ENCODE peak calls at places on chromosomes 3 and 15, in six cellular contexts. One of them, this sample, is unnamed. For H3K4me1, the result is how much of the 10 kb centered on the place peaks cover.

GRCh38 chr3:136818191-136818850 is 605 bp upstream of the SLC35G2 start:
- DNase-seq in Caco-2: no peak
- DNase-seq in psoas muscle: no peak
- DNase-seq in IMR-90: peak
- DNase-seq in left ventricle myocardium inferior: peak
- DNase-seq in heart left ventricle: peak
- DNase-seq in this sample: peak

GRCh38 chr3:28328188-28329151 is 20.1 kb upstream of the ZCWPW2 start:
- DNase-seq in left ventricle myocardium inferior: no peak
- DNase-seq in Caco-2: no peak
- DNase-seq in IMR-90: peak
- DNase-seq in heart left ventricle: no peak
- DNase-seq in psoas muscle: no peak
- DNase-seq in this sample: peak

GRCh38 chr3:66236281-66236680 is 15.5 kb downstream of the SLC25A26 start:
- DNase-seq in left ventricle myocardium inferior: no peak
- DNase-seq in Caco-2: no peak
- DNase-seq in IMR-90: no peak
- DNase-seq in psoas muscle: no peak
- DNase-seq in heart left ventricle: no peak
- DNase-seq in this sample: peak

GRCh38 chr15:25732191-25732590 is 130.9 kb downstream of the ATP10A start:
- DNase-seq in left ventricle myocardium inferior: no peak
- DNase-seq in heart left ventricle: no peak
- DNase-seq in psoas muscle: no peak
- DNase-seq in Caco-2: no peak
- DNase-seq in IMR-90: no peak
- DNase-seq in this sample: no peak

GRCh38 chr3:125281411-125281810 is 68.9 kb upstream of the SLC12A8 start:
- DNase-seq in psoas muscle: no peak
- DNase-seq in Caco-2: no peak
- DNase-seq in left ventricle myocardium inferior: no peak
- DNase-seq in heart left ventricle: no peak
- DNase-seq in IMR-90: no peak
- DNase-seq in this sample: no peak

GRCh38 chr3:135896613-135897012 is 68.9 kb upstream of the PPP2R3A start:
- DNase-seq in heart left ventricle: no peak
- DNase-seq in psoas muscle: no peak
- DNase-seq in IMR-90: peak
- DNase-seq in left ventricle myocardium inferior: no peak
- DNase-seq in Caco-2: peak
- DNase-seq in this sample: peak

GRCh38 chr3:40333852-40334251 is 24.3 kb downstream of the EIF1B start:
- DNase-seq in Caco-2: no peak
- DNase-seq in IMR-90: no peak
- DNase-seq in heart left ventricle: no peak
- DNase-seq in psoas muscle: no peak
- DNase-seq in left ventricle myocardium inferior: no peak
- DNase-seq in this sample: no peak

GRCh38 chr3:150184426-150185071 is 213.9 kb upstream of the PFN2 start:
- DNase-seq in Caco-2: no peak
- DNase-seq in heart left ventricle: no peak
- DNase-seq in psoas muscle: no peak
- DNase-seq in IMR-90: peak
- DNase-seq in left ventricle myocardium inferior: no peak
- DNase-seq in this sample: peak

GRCh38 chr15:38217181-38217580 is 35.5 kb upstream of the SPRED1 start:
- DNase-seq in psoas muscle: no peak
- DNase-seq in IMR-90: peak
- DNase-seq in left ventricle myocardium inferior: no peak
- DNase-seq in Caco-2: no peak
- DNase-seq in heart left ventricle: no peak
- DNase-seq in this sample: peak

GRCh38 chr3:2362122-2362521 is 263.5 kb downstream of the CNTN4 start:
- DNase-seq in Caco-2: no peak
- DNase-seq in IMR-90: no peak
- DNase-seq in heart left ventricle: no peak
- DNase-seq in psoas muscle: no peak
- DNase-seq in left ventricle myocardium inferior: no peak
- DNase-seq in this sample: no peak

GRCh38 chr15:25175033-25175788 is 220.4 kb downstream of the SNRPN start:
- DNase-seq in psoas muscle: peak
- DNase-seq in heart left ventricle: peak
- DNase-seq in left ventricle myocardium inferior: peak
- DNase-seq in Caco-2: peak
- DNase-seq in IMR-90: no peak
- DNase-seq in this sample: no peak

GRCh38 chr15:101206173-101206572 is 45.7 kb downstream of the CHSY1 start:
- DNase-seq in Caco-2: no peak
- DNase-seq in heart left ventricle: no peak
- DNase-seq in left ventricle myocardium inferior: no peak
- DNase-seq in psoas muscle: no peak
- DNase-seq in IMR-90: peak
- DNase-seq in this sample: no peak

GRCh38 chr3:190522621-190523222 is 8.8 kb downstream of the IL1RAP start:
- DNase-seq in psoas muscle: no peak
- DNase-seq in Caco-2: no peak
- DNase-seq in heart left ventricle: no peak
- DNase-seq in IMR-90: peak
- DNase-seq in left ventricle myocardium inferior: no peak
- DNase-seq in this sample: peak

GRCh38 chr15:91104111-91104510 is 4.1 kb downstream of the SV2B start:
- DNase-seq in IMR-90: no peak
- DNase-seq in Caco-2: no peak
- DNase-seq in psoas muscle: no peak
- DNase-seq in left ventricle myocardium inferior: peak
- DNase-seq in heart left ventricle: peak
- DNase-seq in this sample: no peak

GRCh38 chr3:46926871-46927717 is 49.5 kb downstream of the CCDC12 start:
- DNase-seq in IMR-90: no peak
- DNase-seq in left ventricle myocardium inferior: no peak
- DNase-seq in psoas muscle: peak
- DNase-seq in heart left ventricle: no peak
- DNase-seq in Caco-2: peak
- DNase-seq in this sample: no peak

GRCh38 chr3:36700537-36701248 is 63.7 kb downstream of the DCLK3 start:
- DNase-seq in Caco-2: peak
- DNase-seq in heart left ventricle: peak
- DNase-seq in psoas muscle: peak
- DNase-seq in IMR-90: peak
- DNase-seq in left ventricle myocardium inferior: peak
- DNase-seq in this sample: peak

GRCh38 chr3:192916455-192917257 is 1.0 kb downstream of the MB21D2 start:
- DNase-seq in psoas muscle: peak
- DNase-seq in IMR-90: peak
- DNase-seq in Caco-2: peak
- DNase-seq in heart left ventricle: peak
- DNase-seq in left ventricle myocardium inferior: peak
- DNase-seq in this sample: peak

GRCh38 chr15:45705510-45706473 is 71.0 kb downstream of the SQOR start:
- DNase-seq in left ventricle myocardium inferior: peak
- DNase-seq in IMR-90: peak
- DNase-seq in heart left ventricle: peak
- DNase-seq in psoas muscle: peak
- DNase-seq in Caco-2: peak
- DNase-seq in this sample: peak

GRCh38 chr15:99212401-99212800 is 37.0 kb downstream of the TTC23 start:
- DNase-seq in Caco-2: no peak
- DNase-seq in heart left ventricle: peak
- DNase-seq in psoas muscle: peak
- DNase-seq in left ventricle myocardium inferior: no peak
- DNase-seq in IMR-90: peak
- DNase-seq in this sample: no peak

GRCh38 chr3:39141211-39141995 is 12.0 kb downstream of the CSRNP1 start:
- DNase-seq in psoas muscle: peak
- DNase-seq in heart left ventricle: no peak
- DNase-seq in left ventricle myocardium inferior: no peak
- DNase-seq in Caco-2: no peak
- DNase-seq in IMR-90: peak
- DNase-seq in this sample: peak

GRCh38 chr3:129892486-129892856 is 1.0 kb downstream of the TMCC1 start:
- DNase-seq in heart left ventricle: no peak
- DNase-seq in Caco-2: no peak
- DNase-seq in left ventricle myocardium inferior: no peak
- DNase-seq in psoas muscle: no peak
- DNase-seq in IMR-90: no peak
- DNase-seq in this sample: no peak

GRCh38 chr3:42176635-42177034 is 85.5 kb downstream of the TRAK1 start:
- DNase-seq in psoas muscle: no peak
- DNase-seq in left ventricle myocardium inferior: no peak
- DNase-seq in Caco-2: no peak
- DNase-seq in heart left ventricle: no peak
- DNase-seq in IMR-90: no peak
- DNase-seq in this sample: peak

GRCh38 chr3:177800565-177800964 is 603.3 kb upstream of the TBL1XR1 start:
- DNase-seq in IMR-90: peak
- DNase-seq in left ventricle myocardium inferior: no peak
- DNase-seq in heart left ventricle: no peak
- DNase-seq in psoas muscle: no peak
- DNase-seq in Caco-2: no peak
- DNase-seq in this sample: peak

GRCh38 chr3:6860911-6861330 is at the start of gene GRM7:
- DNase-seq in IMR-90: no peak
- DNase-seq in Caco-2: no peak
- DNase-seq in heart left ventricle: no peak
- DNase-seq in left ventricle myocardium inferior: no peak
- DNase-seq in psoas muscle: no peak
- DNase-seq in this sample: no peak

DNA sequence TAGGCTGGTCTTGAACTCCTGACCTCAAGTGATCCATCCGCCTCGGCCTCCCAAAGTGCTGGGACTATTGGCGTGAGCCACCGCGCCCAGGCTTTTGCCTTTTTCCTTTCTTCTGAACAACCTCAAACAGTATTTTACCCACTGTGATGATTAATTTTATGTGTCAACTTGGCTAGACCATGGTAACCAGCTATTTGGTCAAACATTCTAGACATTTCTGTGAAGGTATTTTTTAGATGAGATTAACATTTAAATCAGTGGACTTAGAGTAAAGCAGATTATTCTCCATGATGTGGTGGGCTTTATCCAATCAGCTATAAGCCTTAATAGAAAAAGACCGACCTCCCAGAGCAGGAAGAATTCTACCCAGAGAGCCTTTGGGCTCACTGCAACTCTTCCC is 6.0 kb downstream of the SPATA12 start:
- DNase-seq in psoas muscle: no peak
- DNase-seq in heart left ventricle: no peak
- DNase-seq in Caco-2: no peak
- DNase-seq in left ventricle myocardium inferior: no peak
- DNase-seq in IMR-90: no peak
- DNase-seq in this sample: no peak
- H3K4me1 ChIP-seq in psoas muscle: under half
- H3K4me1 ChIP-seq in heart left ventricle: under half
- H3K4me1 ChIP-seq in Caco-2: under half
- H3K4me1 ChIP-seq in left ventricle myocardium inferior: under half
- H3K4me1 ChIP-seq in IMR-90: under half
- H3K4me1 ChIP-seq in this sample: under half

DNA sequence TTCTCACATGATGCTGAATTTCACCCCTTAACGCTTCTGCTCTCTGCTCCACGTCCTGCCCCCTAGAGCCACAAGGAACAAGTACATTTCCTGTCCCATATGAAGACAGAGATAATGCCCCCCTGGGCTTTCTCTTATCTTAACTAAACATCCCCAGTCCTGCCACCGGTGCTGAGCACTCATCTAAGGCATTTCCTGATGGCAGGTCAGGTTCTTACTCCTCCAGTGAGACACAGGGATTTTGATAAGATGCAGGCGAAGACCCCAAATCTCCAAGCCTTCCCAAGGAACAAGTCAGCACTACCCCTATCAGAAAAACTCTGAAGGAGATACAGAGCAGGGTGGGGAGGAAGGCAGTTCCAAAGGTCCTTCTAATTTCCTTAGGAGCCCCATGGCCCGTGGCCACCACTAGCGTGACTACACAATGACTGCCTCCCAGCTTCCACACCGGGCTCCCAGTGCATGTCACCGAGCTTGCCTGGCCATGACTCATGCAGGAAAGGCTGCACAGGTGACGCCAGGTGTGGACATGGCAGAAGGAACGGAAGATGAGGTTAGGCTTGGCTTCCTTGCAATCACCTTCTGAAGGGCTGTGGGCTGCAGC is 152.9 kb downstream of the XXYLT1 start:
- DNase-seq in heart left ventricle: no peak
- DNase-seq in Caco-2: peak
- DNase-seq in psoas muscle: no peak
- DNase-seq in IMR-90: peak
- DNase-seq in left ventricle myocardium inferior: no peak
- DNase-seq in this sample: peak
- TF ChIP-seq CTCF in heart left ventricle: peak
- TF ChIP-seq CTCF in Caco-2: peak
- TF ChIP-seq CTCF in psoas muscle: no peak
- TF ChIP-seq CTCF in IMR-90: peak
- TF ChIP-seq CTCF in left ventricle myocardium inferior: peak
- TF ChIP-seq CTCF in this sample: peak

GRCh38 chr15:69084404-69085030 is 70.0 kb downstream of the NOX5 start:
- DNase-seq in heart left ventricle: no peak
- DNase-seq in psoas muscle: no peak
- DNase-seq in left ventricle myocardium inferior: no peak
- DNase-seq in Caco-2: no peak
- DNase-seq in IMR-90: no peak
- DNase-seq in this sample: no peak
- H3K4me1 ChIP-seq in heart left ventricle: under half
- H3K4me1 ChIP-seq in psoas muscle: under half
- H3K4me1 ChIP-seq in left ventricle myocardium inferior: half or more
- H3K4me1 ChIP-seq in Caco-2: under half
- H3K4me1 ChIP-seq in IMR-90: under half
- H3K4me1 ChIP-seq in this sample: under half

DNA sequence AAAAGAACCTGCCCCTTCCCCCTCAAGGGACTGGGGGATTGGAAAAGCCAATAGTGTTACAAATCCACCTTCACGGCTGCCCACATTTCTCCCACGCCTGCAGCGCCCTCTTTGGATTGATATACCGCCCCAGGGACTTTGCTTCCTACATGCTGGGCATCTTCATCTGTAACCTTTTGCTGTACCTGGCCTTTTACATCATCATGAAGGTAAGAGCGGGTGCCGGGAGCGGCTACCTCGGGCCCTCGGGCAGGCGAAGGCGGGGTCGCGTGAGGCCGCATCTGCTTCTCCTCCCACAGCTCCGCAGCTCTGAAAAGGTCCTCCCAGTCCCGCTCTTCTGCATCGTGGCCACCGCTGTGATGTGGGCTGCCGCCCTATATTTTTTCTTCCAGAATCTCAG is 73.1 kb downstream of the USF3 start:
- DNase-seq in Caco-2: no peak
- DNase-seq in left ventricle myocardium inferior: no peak
- DNase-seq in heart left ventricle: no peak
- DNase-seq in psoas muscle: no peak
- DNase-seq in IMR-90: no peak
- DNase-seq in this sample: no peak
- TF ChIP-seq CTCF in Caco-2: no peak
- TF ChIP-seq CTCF in left ventricle myocardium inferior: no peak
- TF ChIP-seq CTCF in heart left ventricle: peak
- TF ChIP-seq CTCF in psoas muscle: no peak
- TF ChIP-seq CTCF in IMR-90: no peak
- TF ChIP-seq CTCF in this sample: peak